ENCODE peak calls at places on chromosomes 1 and 21, in seven cellular contexts. K is NCI-H774; M is lung; Q is ovary; G is HS-5; P is SK-N-DZ; I is stimulated activated CD4-positive, alpha-beta T cell treated with anti-CD3 and anti-CD28 coated beads, Interleukin-1b, Interleukin-23, amount 100 ng/mL, for 48 hours. X is an unnamed sample.

GRCh38 chr1:230828421-230828820 is 39.9 kb downstream of the C1orf198 start:
- DNase-seq in K (no peak), M (no peak), Q (no peak), G (no peak), P (no peak), I (no peak), X (no peak)

GRCh38 chr1:28195780-28196179 is 19.3 kb upstream of the PTAFR start:
- DNase-seq in K (no peak), M (no peak), Q (no peak), G (no peak), P (no peak), I (no peak), X (no peak)

GRCh38 chr1:15850450-15851079 is 3.1 kb downstream of the SPEN start:
- DNase-seq in K (no peak), M (no peak), Q (no peak), G (no peak), P (no peak), I (no peak), X (no peak)

GRCh38 chr1:22739648-22740385 is 29.2 kb downstream of the EPHB2 start:
- DNase-seq in K (no peak), M (no peak), Q (peak; percentile 64), G (no peak), P (no peak), I (no peak), X (no peak)

GRCh38 chr21:44537930-44538911 is 1.8 kb downstream of the KRTAP10-1 start:
- DNase-seq in K (no peak), M (no peak), Q (no peak), G (no peak), P (no peak), I (no peak), X (no peak)

GRCh38 chr1:95035536-95035935 is 37.2 kb downstream of the ALG14 start:
- DNase-seq in K (no peak), M (no peak), Q (no peak), G (peak; percentile 95), P (no peak), I (no peak), X (no peak)

GRCh38 chr1:102852583-102852982 is 255.7 kb downstream of the COL11A1 start:
- DNase-seq in K (no peak), M (no peak), Q (no peak), G (no peak), P (no peak), I (no peak), X (no peak)

GRCh38 chr1:89633745-89634625 is 1.1 kb downstream of the LRRC8C start:
- DNase-seq in K (no peak), M (no peak), Q (peak; percentile 33), G (peak; percentile 24), P (peak; percentile 6), I (peak; percentile 44), X (peak; percentile 38)

GRCh38 chr1:183163311-183163710 is 22.8 kb upstream of the LAMC2 start:
- DNase-seq in K (peak; percentile 52), M (no peak), Q (no peak), G (peak; percentile 90), P (no peak), I (no peak), X (no peak)

GRCh38 chr1:35406103-35406502 is 137.6 kb downstream of the ZMYM4 start:
- DNase-seq in K (no peak), M (no peak), Q (no peak), G (no peak), P (no peak), I (no peak), X (no peak)